ENCODE peak calls at places on chromosomes 16 and 17, in four cellular contexts. One of them, this sample, is unnamed.

GRCh38 chr17:19287651-19288050 is 50.5 kb downstream of the EPN2 start:
- DNase-seq in left ventricle myocardium inferior: no peak
- DNase-seq in thyroid gland: no peak
- DNase-seq in effector memory CD4-positive, alpha-beta T cell: no peak
- DNase-seq in this sample: no peak

GRCh38 chr17:78407387-78407990 is 29.0 kb downstream of the PGS1 start:
- DNase-seq in left ventricle myocardium inferior: no peak
- DNase-seq in thyroid gland: peak; percentile 27
- DNase-seq in effector memory CD4-positive, alpha-beta T cell: no peak
- DNase-seq in this sample: no peak

GRCh38 chr17:28916302-28916934 is 13.5 kb upstream of the DHRS13 start:
- DNase-seq in left ventricle myocardium inferior: no peak
- DNase-seq in thyroid gland: peak; percentile 58
- DNase-seq in effector memory CD4-positive, alpha-beta T cell: no peak
- DNase-seq in this sample: peak; percentile 55

GRCh38 chr16:31460582-31461002 is 1.3 kb downstream of the ARMC5 start:
- DNase-seq in thyroid gland: no peak
- DNase-seq in effector memory CD4-positive, alpha-beta T cell: no peak
- DNase-seq in left ventricle myocardium inferior: no peak
- DNase-seq in this sample: no peak

GRCh38 chr17:47895254-47895855 is 681 bp upstream of the SP2 start:
- DNase-seq in effector memory CD4-positive, alpha-beta T cell: peak; percentile 4
- DNase-seq in thyroid gland: peak; percentile 61
- DNase-seq in left ventricle myocardium inferior: no peak
- DNase-seq in this sample: peak; percentile 67

GRCh38 chr16:67164599-67165061 is at the start of gene HSF4:
- DNase-seq in effector memory CD4-positive, alpha-beta T cell: no peak
- DNase-seq in left ventricle myocardium inferior: peak; percentile 75
- DNase-seq in thyroid gland: peak; percentile 74
- DNase-seq in this sample: peak; percentile 78

GRCh38 chr16:2178321-2179106 is 17.9 kb downstream of the CASKIN1 start:
- DNase-seq in left ventricle myocardium inferior: no peak
- DNase-seq in effector memory CD4-positive, alpha-beta T cell: peak; percentile 15
- DNase-seq in thyroid gland: peak; percentile 15
- DNase-seq in this sample: no peak

GRCh38 chr17:82560802-82561428 is 41.4 kb downstream of the FOXK2 start:
- DNase-seq in left ventricle myocardium inferior: no peak
- DNase-seq in thyroid gland: no peak
- DNase-seq in effector memory CD4-positive, alpha-beta T cell: no peak
- DNase-seq in this sample: no peak

GRCh38 chr16:46688101-46688656 is 799 bp downstream of the VPS35 start:
- DNase-seq in effector memory CD4-positive, alpha-beta T cell: no peak
- DNase-seq in left ventricle myocardium inferior: peak; percentile 25
- DNase-seq in thyroid gland: no peak
- DNase-seq in this sample: peak; percentile 76

GRCh38 chr17:34464812-34465211 is 101.8 kb upstream of the CCL1 start:
- DNase-seq in thyroid gland: no peak
- DNase-seq in effector memory CD4-positive, alpha-beta T cell: no peak
- DNase-seq in left ventricle myocardium inferior: no peak
- DNase-seq in this sample: no peak

GRCh38 chr16:1333149-1333812 is at the start of gene BAIAP3:
- DNase-seq in effector memory CD4-positive, alpha-beta T cell: peak; percentile 37
- DNase-seq in thyroid gland: no peak
- DNase-seq in left ventricle myocardium inferior: peak; percentile 54
- DNase-seq in this sample: no peak

GRCh38 chr16:30669026-30670000 is 11.1 kb downstream of the FBRS start:
- DNase-seq in effector memory CD4-positive, alpha-beta T cell: no peak
- DNase-seq in left ventricle myocardium inferior: no peak
- DNase-seq in thyroid gland: no peak
- DNase-seq in this sample: no peak

GRCh38 chr16:11621920-11622651 is 35.4 kb upstream of the LITAF start:
- DNase-seq in effector memory CD4-positive, alpha-beta T cell: no peak
- DNase-seq in left ventricle myocardium inferior: no peak
- DNase-seq in thyroid gland: no peak
- DNase-seq in this sample: no peak

GRCh38 chr17:78706271-78706915 is 75.7 kb downstream of the CYTH1 start:
- DNase-seq in thyroid gland: peak; percentile 66
- DNase-seq in left ventricle myocardium inferior: no peak
- DNase-seq in effector memory CD4-positive, alpha-beta T cell: no peak
- DNase-seq in this sample: no peak

GRCh38 chr16:69327585-69328310 is 2.6 kb downstream of the PDF start:
- DNase-seq in thyroid gland: peak; percentile 27
- DNase-seq in left ventricle myocardium inferior: no peak
- DNase-seq in effector memory CD4-positive, alpha-beta T cell: no peak
- DNase-seq in this sample: no peak

GRCh38 chr17:27494192-27495091 is 38.2 kb downstream of the KSR1 start:
- DNase-seq in thyroid gland: peak; percentile 91
- DNase-seq in left ventricle myocardium inferior: peak; percentile 67
- DNase-seq in effector memory CD4-positive, alpha-beta T cell: no peak
- DNase-seq in this sample: peak; percentile 86

GRCh38 chr17:59899099-59899498 is 6.2 kb downstream of the RPS6KB1 start:
- DNase-seq in thyroid gland: no peak
- DNase-seq in left ventricle myocardium inferior: no peak
- DNase-seq in effector memory CD4-positive, alpha-beta T cell: no peak
- DNase-seq in this sample: no peak

GRCh38 chr16:75806487-75806886 is 80.2 kb upstream of the CPHXL start:
- DNase-seq in effector memory CD4-positive, alpha-beta T cell: no peak
- DNase-seq in thyroid gland: no peak
- DNase-seq in left ventricle myocardium inferior: no peak
- DNase-seq in this sample: no peak

GRCh38 chr17:33127706-33128105 is 136.1 kb downstream of the SPACA3 start:
- DNase-seq in effector memory CD4-positive, alpha-beta T cell: no peak
- DNase-seq in thyroid gland: no peak
- DNase-seq in left ventricle myocardium inferior: no peak
- DNase-seq in this sample: no peak

GRCh38 chr17:79925242-79925957 is 86.2 kb upstream of the CBX4 start:
- DNase-seq in thyroid gland: peak; percentile 97
- DNase-seq in left ventricle myocardium inferior: peak; percentile 60
- DNase-seq in effector memory CD4-positive, alpha-beta T cell: no peak
- DNase-seq in this sample: peak; percentile 88

GRCh38 chr16:23280483-23280967 is 21.6 kb upstream of the SCNN1B start:
- DNase-seq in left ventricle myocardium inferior: no peak
- DNase-seq in thyroid gland: no peak
- DNase-seq in effector memory CD4-positive, alpha-beta T cell: no peak
- DNase-seq in this sample: no peak

GRCh38 chr16:66311306-66311705 is 55.2 kb upstream of the CDH5 start:
- DNase-seq in effector memory CD4-positive, alpha-beta T cell: no peak
- DNase-seq in left ventricle myocardium inferior: no peak
- DNase-seq in thyroid gland: no peak
- DNase-seq in this sample: no peak

GRCh38 chr16:66049865-66050264 is 316.6 kb upstream of the CDH5 start:
- DNase-seq in effector memory CD4-positive, alpha-beta T cell: no peak
- DNase-seq in thyroid gland: no peak
- DNase-seq in left ventricle myocardium inferior: no peak
- DNase-seq in this sample: no peak

GRCh38 chr17:79977711-79978544 is 57.7 kb downstream of the TBC1D16 start:
- DNase-seq in effector memory CD4-positive, alpha-beta T cell: no peak
- DNase-seq in left ventricle myocardium inferior: no peak
- DNase-seq in thyroid gland: no peak
- DNase-seq in this sample: peak; percentile 35

GRCh38 chr16:86886651-86887050 is 308.3 kb downstream of the FOXL1 start:
- DNase-seq in effector memory CD4-positive, alpha-beta T cell: no peak
- DNase-seq in thyroid gland: no peak
- DNase-seq in left ventricle myocardium inferior: no peak
- DNase-seq in this sample: no peak

GRCh38 chr17:36123431-36123830 is 19.8 kb downstream of the CCL4 start:
- DNase-seq in left ventricle myocardium inferior: no peak
- DNase-seq in thyroid gland: no peak
- DNase-seq in effector memory CD4-positive, alpha-beta T cell: no peak
- DNase-seq in this sample: no peak

GRCh38 chr17:45302649-45303173 is 14.1 kb downstream of the MAP3K14 start:
- DNase-seq in left ventricle myocardium inferior: peak; percentile 44
- DNase-seq in thyroid gland: peak; percentile 49
- DNase-seq in effector memory CD4-positive, alpha-beta T cell: no peak
- DNase-seq in this sample: no peak

GRCh38 chr16:80197790-80198201 is 343.0 kb upstream of the DYNLRB2 start:
- DNase-seq in thyroid gland: no peak
- DNase-seq in effector memory CD4-positive, alpha-beta T cell: no peak
- DNase-seq in left ventricle myocardium inferior: no peak
- DNase-seq in this sample: no peak

GRCh38 chr17:4525691-4526397 is 27.2 kb downstream of the SPNS2 start:
- DNase-seq in left ventricle myocardium inferior: no peak
- DNase-seq in thyroid gland: no peak
- DNase-seq in effector memory CD4-positive, alpha-beta T cell: no peak
- DNase-seq in this sample: no peak

GRCh38 chr17:4520881-4521600 is 22.4 kb downstream of the SPNS2 start:
- DNase-seq in left ventricle myocardium inferior: no peak
- DNase-seq in effector memory CD4-positive, alpha-beta T cell: no peak
- DNase-seq in thyroid gland: no peak
- DNase-seq in this sample: peak; percentile 86

GRCh38 chr17:4522661-4523060 is 24.0 kb downstream of the SPNS2 start:
- DNase-seq in effector memory CD4-positive, alpha-beta T cell: no peak
- DNase-seq in left ventricle myocardium inferior: no peak
- DNase-seq in thyroid gland: no peak
- DNase-seq in this sample: no peak

GRCh38 chr17:4527552-4527951 is 27.6 kb downstream of the MYBBP1A start:
- DNase-seq in effector memory CD4-positive, alpha-beta T cell: no peak
- DNase-seq in left ventricle myocardium inferior: no peak
- DNase-seq in thyroid gland: no peak
- DNase-seq in this sample: no peak

GRCh38 chr17:4523946-4524345 is 25.3 kb downstream of the SPNS2 start:
- DNase-seq in thyroid gland: no peak
- DNase-seq in effector memory CD4-positive, alpha-beta T cell: no peak
- DNase-seq in left ventricle myocardium inferior: no peak
- DNase-seq in this sample: no peak
- H3K27me3 ChIP-seq in thyroid gland: no peaks in the 10 kb centered on the region
- H3K27me3 ChIP-seq in effector memory CD4-positive, alpha-beta T cell: no peaks in the 10 kb centered on the region
- H3K27me3 ChIP-seq in left ventricle myocardium inferior: no peaks in the 10 kb centered on the region
- H3K27me3 ChIP-seq in this sample: no peaks in the 10 kb centered on the region

DNA sequence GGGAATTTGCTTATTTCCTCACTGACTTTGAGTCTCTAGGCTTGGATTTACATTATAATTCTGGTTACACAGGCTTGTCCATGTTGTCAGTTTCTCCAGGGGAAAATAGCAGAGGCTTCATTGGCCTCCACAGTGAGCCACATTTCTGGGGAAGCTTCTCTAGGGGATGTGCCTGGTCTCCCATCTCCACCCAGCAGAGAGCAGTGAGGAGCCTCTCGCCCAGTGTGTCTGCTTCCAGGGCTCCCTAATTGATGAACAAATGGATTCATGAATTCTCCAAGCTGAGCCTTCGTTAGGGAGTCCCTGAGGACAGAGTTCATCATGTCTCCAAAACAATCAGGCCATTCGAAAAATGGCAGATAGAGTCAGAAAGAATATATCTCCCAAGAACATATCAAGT is 162.3 kb upstream of the TOX3 start:
- DNase-seq in thyroid gland: no peak
- DNase-seq in effector memory CD4-positive, alpha-beta T cell: no peak
- DNase-seq in left ventricle myocardium inferior: no peak
- DNase-seq in this sample: no peak
- H3K4me1 ChIP-seq in thyroid gland: no peaks in the 10 kb centered on the region
- H3K4me1 ChIP-seq in effector memory CD4-positive, alpha-beta T cell: no peaks in the 10 kb centered on the region
- H3K4me1 ChIP-seq in left ventricle myocardium inferior: no peaks in the 10 kb centered on the region
- H3K4me1 ChIP-seq in this sample: no peaks in the 10 kb centered on the region

GRCh38 chr16:89013111-89013510 is 36.1 kb upstream of the CBFA2T3 start:
- DNase-seq in effector memory CD4-positive, alpha-beta T cell: no peak
- DNase-seq in left ventricle myocardium inferior: no peak
- DNase-seq in thyroid gland: no peak
- DNase-seq in this sample: no peak
- H3K27me3 ChIP-seq in effector memory CD4-positive, alpha-beta T cell: peaks cover 5% of the 10 kb centered on the region
- H3K27me3 ChIP-seq in left ventricle myocardium inferior: peaks cover 56% of the 10 kb centered on the region
- H3K27me3 ChIP-seq in thyroid gland: no peaks in the 10 kb centered on the region
- H3K27me3 ChIP-seq in this sample: peaks cover 8% of the 10 kb centered on the region

GRCh38 chr16:68279726-68280125 is 15.4 kb downstream of the SLC7A6 start:
- DNase-seq in effector memory CD4-positive, alpha-beta T cell: no peak
- DNase-seq in thyroid gland: no peak
- DNase-seq in left ventricle myocardium inferior: no peak
- DNase-seq in this sample: no peak
- H3K4me1 ChIP-seq in effector memory CD4-positive, alpha-beta T cell: peaks cover 73% of the 10 kb centered on the region
- H3K4me1 ChIP-seq in thyroid gland: peaks cover 76% of the 10 kb centered on the region
- H3K4me1 ChIP-seq in left ventricle myocardium inferior: peaks cover 94% of the 10 kb centered on the region
- H3K4me1 ChIP-seq in this sample: peaks cover 33% of the 10 kb centered on the region

GRCh38 chr17:49001671-49002070 is 4.5 kb downstream of the IGF2BP1 start:
- DNase-seq in effector memory CD4-positive, alpha-beta T cell: no peak
- DNase-seq in left ventricle myocardium inferior: no peak
- DNase-seq in thyroid gland: no peak
- DNase-seq in this sample: no peak

GRCh38 chr17:48998557-48999440 is 1.6 kb downstream of the IGF2BP1 start:
- DNase-seq in effector memory CD4-positive, alpha-beta T cell: no peak
- DNase-seq in left ventricle myocardium inferior: no peak
- DNase-seq in thyroid gland: no peak
- DNase-seq in this sample: no peak

GRCh38 chr17:49002766-49003165 is 5.6 kb downstream of the IGF2BP1 start:
- DNase-seq in effector memory CD4-positive, alpha-beta T cell: no peak
- DNase-seq in left ventricle myocardium inferior: no peak
- DNase-seq in thyroid gland: no peak
- DNase-seq in this sample: no peak

GRCh38 chr17:49002331-49002730 is 5.1 kb downstream of the IGF2BP1 start:
- DNase-seq in thyroid gland: no peak
- DNase-seq in left ventricle myocardium inferior: no peak
- DNase-seq in effector memory CD4-positive, alpha-beta T cell: no peak
- DNase-seq in this sample: no peak

DNA sequence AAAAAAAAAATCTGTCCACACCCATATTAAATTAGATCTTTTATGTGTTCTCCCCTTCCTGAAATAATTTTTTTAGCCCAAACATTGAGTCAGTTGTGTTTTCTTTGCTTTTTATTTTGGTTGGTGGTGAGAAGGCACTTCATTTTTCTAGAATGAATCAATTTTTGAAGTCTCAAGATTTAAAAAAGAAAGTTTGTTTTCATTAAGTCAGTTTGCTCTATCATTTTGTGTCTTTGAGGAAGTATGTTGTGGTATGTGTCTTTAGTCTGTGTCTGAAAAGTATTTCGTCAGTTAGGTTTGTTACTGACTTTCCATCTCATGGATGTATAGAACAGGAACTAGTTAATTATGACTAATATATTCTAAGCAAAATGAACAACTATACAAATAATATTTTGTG is 3.8 kb downstream of the IGF2BP1 start:
- DNase-seq in effector memory CD4-positive, alpha-beta T cell: no peak
- DNase-seq in thyroid gland: no peak
- DNase-seq in left ventricle myocardium inferior: no peak
- DNase-seq in this sample: no peak
- H3K27me3 ChIP-seq in effector memory CD4-positive, alpha-beta T cell: peaks cover 83% of the 10 kb centered on the region
- H3K27me3 ChIP-seq in thyroid gland: peaks cover 69% of the 10 kb centered on the region
- H3K27me3 ChIP-seq in left ventricle myocardium inferior: peaks cover 100% of the 10 kb centered on the region
- H3K27me3 ChIP-seq in this sample: peaks cover 98% of the 10 kb centered on the region

GRCh38 chr16:84925773-84926372 is 85.5 kb downstream of the ZDHHC7 start:
- DNase-seq in left ventricle myocardium inferior: no peak
- DNase-seq in thyroid gland: no peak
- DNase-seq in effector memory CD4-positive, alpha-beta T cell: no peak
- DNase-seq in this sample: no peak
- H3K4me1 ChIP-seq in left ventricle myocardium inferior: peaks cover 69% of the 10 kb centered on the region
- H3K4me1 ChIP-seq in thyroid gland: peaks cover 28% of the 10 kb centered on the region
- H3K4me1 ChIP-seq in effector memory CD4-positive, alpha-beta T cell: no peaks in the 10 kb centered on the region
- H3K4me1 ChIP-seq in this sample: peaks cover 7% of the 10 kb centered on the region

This sample was measured in lower lobe of right lung.